ENCODE peak calls at places on chromosomes 4 and X, in five cellular contexts. B is fibroblast of lung; R is heart right ventricle; O is effector memory CD4-positive, alpha-beta T cell; F is upper lobe of right lung. D is an unnamed sample.

GRCh38 chr4:25658357-25658771 is 2.7 kb downstream of the SLC34A2 start:
- DNase-seq in B (no peak), R (no peak), O (no peak), F (peak), D (no peak)

GRCh38 chr4:146844761-146845160 is 100.9 kb downstream of the TTC29 start:
- DNase-seq in B (no peak), R (no peak), O (no peak), F (no peak), D (no peak)

GRCh38 chrX:35625714-35626113 is 172.4 kb upstream of the MAGEB16 start:
- DNase-seq in B (no peak), R (no peak), O (no peak), F (no peak), D (peak)

GRCh38 chr4:77167866-77168265 is 10.9 kb downstream of the CCNG2 start:
- DNase-seq in B (no peak), R (no peak), O (no peak), F (no peak), D (no peak)

GRCh38 chrX:151973851-151974335 is 583 bp downstream of the GABRE start:
- DNase-seq in B (peak), R (peak), O (no peak), F (peak), D (peak)

GRCh38 chr4:126250006-126250405 is 935.3 kb downstream of the FAT4 start:
- DNase-seq in B (no peak), R (no peak), O (no peak), F (no peak), D (no peak)

GRCh38 chr4:5928241-5928640 is 35.4 kb upstream of the CRMP1 start:
- DNase-seq in B (no peak), R (no peak), O (no peak), F (no peak), D (no peak)

GRCh38 chrX:85922821-85923220 is 124.5 kb downstream of the CHM start:
- DNase-seq in B (peak), R (no peak), O (no peak), F (no peak), D (peak)

GRCh38 chr4:127632420-127633403 is at the start of gene INTU:
- DNase-seq in B (peak), R (peak), O (no peak), F (peak), D (peak)

GRCh38 chr4:112532267-112532666 is 16.3 kb upstream of the NEUROG2 start:
- DNase-seq in B (peak), R (no peak), O (no peak), F (no peak), D (peak)

GRCh38 chrX:151151668-151152267 is 24.6 kb upstream of the GPR50 start:
- DNase-seq in B (peak), R (peak), O (no peak), F (no peak), D (no peak)

GRCh38 chr4:80306255-80306654 is 29.3 kb upstream of the CFAP299 start:
- DNase-seq in B (peak), R (no peak), O (no peak), F (no peak), D (no peak)

GRCh38 chr4:25677157-25677556 is 21.5 kb downstream of the SLC34A2 start:
- DNase-seq in B (no peak), R (no peak), O (no peak), F (no peak), D (peak)

GRCh38 chr4:85756938-85757337 is 282.0 kb downstream of the ARHGAP24 start:
- DNase-seq in B (peak), R (peak), O (no peak), F (no peak), D (peak)

GRCh38 chr4:1170805-1171305 is 1.5 kb downstream of the SPON2 start:
- DNase-seq in B (no peak), R (no peak), O (no peak), F (peak), D (peak)

GRCh38 chr4:1168291-1169031 is 3.9 kb downstream of the SPON2 start:
- DNase-seq in B (no peak), R (no peak), O (no peak), F (no peak), D (peak)

GRCh38 chr4:1170156-1170804 is 2.1 kb downstream of the SPON2 start:
- DNase-seq in B (no peak), R (no peak), O (no peak), F (no peak), D (peak)

GRCh38 chr4:1169171-1169671 is 3.2 kb downstream of the SPON2 start:
- DNase-seq in B (no peak), R (no peak), O (no peak), F (no peak), D (peak)

DNA sequence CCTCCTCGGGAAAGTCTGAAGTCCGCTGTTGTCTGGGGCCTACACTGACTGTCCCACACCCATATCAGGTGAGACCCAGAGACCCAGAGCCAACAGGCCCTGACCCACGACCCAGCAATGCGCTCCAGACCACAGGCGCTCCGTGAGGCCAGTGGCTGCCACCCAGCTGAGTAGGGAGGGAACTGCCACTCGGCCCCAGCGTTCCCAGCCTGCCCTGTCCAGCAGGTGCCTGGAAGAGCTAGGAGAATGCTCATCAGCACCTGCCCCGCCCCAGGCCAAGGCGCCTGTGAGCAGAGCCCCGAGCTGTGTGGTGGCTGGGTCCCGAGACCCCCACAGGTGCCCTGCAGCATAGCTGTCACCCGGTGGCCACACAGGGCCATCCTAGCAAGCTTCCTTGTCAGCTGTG is 2.7 kb downstream of the SPON2 start:
- DNase-seq in B (no peak), R (no peak), O (no peak), F (no peak), D (peak)
- H3K4me3 ChIP-seq in B (peak), R (no peak), O (no peak), F (no peak), D (no peak)

GRCh38 chr4:53477038-53477565 is 99.7 kb downstream of the FIP1L1 start:
- DNase-seq in B (peak), R (no peak), O (no peak), F (no peak), D (no peak)
- H3K4me3 ChIP-seq in B (peak), R (no peak), O (no peak), F (no peak), D (peak)

GRCh38 chr4:109301691-109302365 is 630 bp downstream of the COL25A1 start:
- DNase-seq in B (no peak), R (no peak), O (no peak), F (no peak), D (no peak)
- H3K4me3 ChIP-seq in B (peak), R (peak), O (peak), F (peak), D (peak)

GRCh38 chrX:130084651-130085237 is 25.6 kb downstream of the ELF4 start:
- DNase-seq in B (no peak), R (no peak), O (no peak), F (no peak), D (peak)
- H3K4me3 ChIP-seq in B (no peak), R (no peak), O (peak), F (no peak), D (no peak)

D was measured in osteoblast.